ENCODE peak calls at places on chromosomes 2 and 18, in ten cellular contexts. A is neuronal stem cell, U is sigmoid colon, R is stomach, B is GM23248, H is uterus, X is K562, J is body of pancreas, W is SJSA1, T is ovary. M is an unnamed sample.

GRCh38 chr2:2845267-2845666 is 514.2 kb upstream of the MYT1L start:
- DNase-seq in A (no peak), U (no peak), R (no peak), B (no peak), H (no peak), X (no peak), J (no peak), W (no peak), T (no peak), M (peak)

GRCh38 chr2:166302036-166302435 is 73.7 kb downstream of the SCN9A start:
- DNase-seq in A (no peak), U (no peak), R (no peak), B (no peak), H (no peak), X (no peak), J (no peak), W (no peak), T (no peak), M (no peak)

GRCh38 chr2:177318613-177319012 is 54.1 kb upstream of the NFE2L2 start:
- DNase-seq in A (no peak), U (no peak), R (no peak), B (no peak), H (no peak), X (no peak), J (no peak), W (no peak), T (no peak), M (no peak)

GRCh38 chr18:24103622-24104021 is 35.2 kb upstream of the CABYR start:
- DNase-seq in A (no peak), U (no peak), R (no peak), B (no peak), H (no peak), X (no peak), J (no peak), W (no peak), T (no peak), M (no peak)

GRCh38 chr2:85958731-85959130 is 69.9 kb upstream of the ST3GAL5 start:
- DNase-seq in A (no peak), U (no peak), R (no peak), B (no peak), H (no peak), X (no peak), J (no peak), W (no peak), T (no peak), M (no peak)

GRCh38 chr2:134369220-134369902 is 115.5 kb downstream of the MGAT5 start:
- DNase-seq in A (no peak), U (no peak), R (no peak), B (no peak), H (no peak), X (no peak), J (no peak), W (no peak), T (no peak), M (no peak)

GRCh38 chr2:26922638-26923466 is 47.6 kb upstream of the MAPRE3 start:
- DNase-seq in A (no peak), U (peak), R (peak), B (peak), H (peak), X (peak), J (peak), W (no peak), T (peak), M (no peak)

GRCh38 chr2:33051586-33052385 is 105.0 kb downstream of the LTBP1 start:
- DNase-seq in A (no peak), U (no peak), R (no peak), B (peak), H (no peak), X (no peak), J (no peak), W (no peak), T (no peak), M (no peak)

GRCh38 chr18:13611616-13612110 is 114.7 kb downstream of the FAM210A start:
- DNase-seq in A (peak), U (peak), R (no peak), B (peak), H (no peak), X (no peak), J (no peak), W (peak), T (no peak), M (no peak)

GRCh38 chr2:112159454-112159921 is 21.3 kb downstream of the FBLN7 start:
- DNase-seq in A (no peak), U (peak), R (no peak), B (no peak), H (no peak), X (no peak), J (no peak), W (no peak), T (no peak), M (peak)

GRCh38 chr18:50133526-50133925 is 61.4 kb downstream of the MYO5B start:
- DNase-seq in A (no peak), U (no peak), R (no peak), B (no peak), H (no peak), X (no peak), J (no peak), W (no peak), T (no peak), M (no peak)

GRCh38 chr2:231932711-231932970 is 6.4 kb upstream of the NPPC start:
- DNase-seq in A (no peak), U (no peak), R (peak), B (no peak), H (no peak), X (no peak), J (no peak), W (no peak), T (no peak), M (no peak)

GRCh38 chr2:69789129-69789528 is 40.3 kb upstream of the GMCL1 start:
- DNase-seq in A (no peak), U (no peak), R (no peak), B (peak), H (peak), X (no peak), J (peak), W (peak), T (no peak), M (no peak)

GRCh38 chr2:188969236-188970032 is 4.7 kb upstream of the COL3A1 start:
- DNase-seq in A (no peak), U (no peak), R (no peak), B (peak), H (no peak), X (no peak), J (no peak), W (peak), T (no peak), M (no peak)

GRCh38 chr2:3142961-3143571 is 234.6 kb downstream of the EIPR1 start:
- DNase-seq in A (no peak), U (no peak), R (peak), B (no peak), H (no peak), X (no peak), J (peak), W (no peak), T (no peak), M (no peak)

GRCh38 chr2:71888741-71889445 is 258.8 kb downstream of the CYP26B1 start:
- DNase-seq in A (no peak), U (no peak), R (no peak), B (peak), H (no peak), X (no peak), J (no peak), W (no peak), T (no peak), M (no peak)

GRCh38 chr18:8389391-8390340 is 219.6 kb upstream of the RAB12 start:
- DNase-seq in A (peak), U (peak), R (peak), B (peak), H (peak), X (peak), J (peak), W (peak), T (peak), M (peak)

GRCh38 chr2:51344886-51345285 is 313.0 kb upstream of the NRXN1 start:
- DNase-seq in A (no peak), U (no peak), R (no peak), B (no peak), H (no peak), X (no peak), J (no peak), W (no peak), T (no peak), M (no peak)

GRCh38 chr18:832085-832681 is 20.1 kb upstream of the YES1 start:
- DNase-seq in A (no peak), U (no peak), R (peak), B (no peak), H (no peak), X (peak), J (no peak), W (no peak), T (no peak), M (no peak)

GRCh38 chr2:73877071-73877802 is 15.6 kb upstream of the ACTG2 start:
- DNase-seq in A (no peak), U (no peak), R (no peak), B (no peak), H (no peak), X (no peak), J (no peak), W (no peak), T (no peak), M (no peak)

GRCh38 chr2:233820766-233821105 is 33.6 kb downstream of the HJURP start:
- DNase-seq in A (no peak), U (peak), R (peak), B (no peak), H (no peak), X (no peak), J (no peak), W (no peak), T (no peak), M (peak)

GRCh38 chr2:128305555-128306080 is 13.1 kb downstream of the HS6ST1 start:
- DNase-seq in A (no peak), U (peak), R (no peak), B (peak), H (no peak), X (no peak), J (no peak), W (no peak), T (no peak), M (peak)

GRCh38 chr18:44681039-44681595 is 429 bp downstream of the SETBP1 start:
- DNase-seq in A (no peak), U (no peak), R (no peak), B (peak), H (peak), X (no peak), J (no peak), W (no peak), T (no peak), M (no peak)
- H3K27ac ChIP-seq in A (peak), U (peak), R (peak), B (peak), H (peak), X (no peak), J (peak), W (peak), T (peak), M (peak)

DNA sequence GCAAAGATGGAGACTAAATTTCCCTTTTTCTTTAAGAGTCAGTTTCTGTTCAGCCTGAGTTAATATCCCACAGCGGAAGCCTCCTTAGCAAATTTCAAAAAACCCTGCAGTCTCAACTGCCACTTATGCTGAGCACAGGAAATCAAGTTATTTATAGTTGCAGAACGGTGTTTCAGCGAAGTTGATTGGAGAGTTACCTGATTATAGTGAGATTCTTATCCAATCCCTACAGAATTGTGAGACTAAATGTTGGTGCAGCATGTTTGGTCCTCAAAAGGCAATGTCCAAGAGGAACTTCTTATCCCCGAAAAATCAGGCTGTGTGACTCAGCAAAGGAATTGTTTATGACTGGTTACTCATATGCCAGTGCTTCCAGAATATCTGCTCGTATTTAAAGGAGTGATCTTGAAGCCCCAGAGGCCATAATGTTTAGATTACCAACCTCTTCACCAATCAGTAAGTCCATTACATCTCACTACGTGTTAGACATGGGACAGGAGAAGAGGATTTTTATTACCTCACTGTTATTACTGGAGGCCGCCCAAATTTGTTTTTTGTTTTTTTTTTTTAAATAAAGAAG is 67.9 kb downstream of the LRRFIP1 start:
- DNase-seq in A (no peak), U (peak), R (no peak), B (peak), H (no peak), X (peak), J (no peak), W (peak), T (peak), M (no peak)
- H3K4me3 ChIP-seq in A (no peak), U (peak), R (peak), B (peak), H (peak), X (no peak), J (no peak), W (no peak), T (no peak), M (peak)

GRCh38 chr2:230722207-230722606 is 9.6 kb downstream of the CAB39 start:
- DNase-seq in A (no peak), U (no peak), R (no peak), B (no peak), H (no peak), X (no peak), J (no peak), W (no peak), T (no peak), M (no peak)
- H3K27ac ChIP-seq in A (no peak), U (peak), R (no peak), B (peak), H (no peak), X (no peak), J (no peak), W (no peak), T (no peak), M (no peak)

GRCh38 chr2:160269803-160270570 is 69.9 kb upstream of the ITGB6 start:
- DNase-seq in A (peak), U (peak), R (peak), B (peak), H (peak), X (peak), J (peak), W (peak), T (peak), M (peak)

GRCh38 chr2:160268382-160268781 is 68.3 kb upstream of the ITGB6 start:
- DNase-seq in A (no peak), U (no peak), R (no peak), B (no peak), H (no peak), X (no peak), J (no peak), W (no peak), T (no peak), M (no peak)

GRCh38 chr2:160270571-160271113 is 70.6 kb upstream of the ITGB6 start:
- DNase-seq in A (no peak), U (peak), R (peak), B (peak), H (peak), X (no peak), J (no peak), W (no peak), T (no peak), M (peak)

GRCh38 chr2:160269365-160269764 is 69.3 kb upstream of the ITGB6 start:
- DNase-seq in A (no peak), U (no peak), R (no peak), B (peak), H (peak), X (no peak), J (no peak), W (no peak), T (peak), M (no peak)

GRCh38 chr2:160271166-160272086 is 71.4 kb upstream of the ITGB6 start:
- DNase-seq in A (peak), U (no peak), R (no peak), B (no peak), H (peak), X (peak), J (peak), W (no peak), T (peak), M (peak)
- H3K4me3 ChIP-seq in A (no peak), U (peak), R (peak), B (peak), H (peak), X (no peak), J (no peak), W (no peak), T (no peak), M (peak)

DNA sequence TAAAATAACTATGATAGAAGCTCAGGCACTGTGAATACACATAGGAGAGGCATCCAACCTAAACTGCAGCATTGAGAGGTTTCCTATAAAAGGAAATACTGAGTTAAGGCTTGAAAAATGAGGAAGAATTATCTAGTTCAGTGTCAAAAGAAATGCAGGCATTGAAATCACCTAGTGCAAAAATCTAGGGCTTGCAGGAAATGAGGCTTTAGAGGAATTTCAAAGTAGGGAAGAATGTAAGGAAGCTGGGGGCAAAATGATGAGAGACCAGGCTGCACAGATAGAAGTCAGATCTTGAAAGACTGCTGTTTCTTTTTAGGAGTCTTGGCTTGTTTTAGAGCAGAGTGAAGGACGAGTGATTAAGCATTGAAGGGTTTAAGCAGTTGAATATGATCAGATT is 28.1 kb upstream of the SCYGR2 start:
- DNase-seq in A (no peak), U (no peak), R (no peak), B (no peak), H (no peak), X (no peak), J (no peak), W (no peak), T (no peak), M (no peak)
- H3K27ac ChIP-seq in A (no peak), U (no peak), R (no peak), B (no peak), H (no peak), X (no peak), J (no peak), W (no peak), T (no peak), M (no peak)

DNA sequence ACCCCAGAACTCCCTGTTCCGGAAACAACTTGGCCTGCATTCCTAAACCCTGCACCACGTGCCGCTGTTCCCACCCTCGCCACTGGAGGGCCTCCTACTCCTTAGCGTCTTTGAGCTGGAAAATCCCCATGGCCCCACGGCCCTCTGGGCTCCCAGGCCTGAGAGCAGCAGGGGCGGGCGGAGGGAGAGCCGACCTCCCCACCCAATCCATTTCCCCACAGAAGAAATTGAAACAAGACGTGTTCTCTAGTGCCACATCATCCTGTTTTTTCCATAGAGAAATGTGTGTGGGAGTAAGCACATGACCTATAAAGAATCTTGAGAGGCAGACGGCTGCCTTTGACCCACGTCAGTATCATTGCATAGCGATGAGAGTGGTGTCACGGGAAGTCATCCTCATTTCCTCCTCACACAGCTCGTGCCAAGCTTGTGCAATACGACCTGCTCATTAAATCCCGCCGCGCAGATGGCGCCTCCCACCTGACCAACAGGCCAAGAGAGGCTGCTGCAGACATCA is 79.2 kb downstream of the LAMA1 start:
- DNase-seq in A (peak), U (peak), R (no peak), B (peak), H (peak), X (peak), J (peak), W (peak), T (peak), M (peak)
- H3K4me3 ChIP-seq in A (no peak), U (peak), R (no peak), B (peak), H (peak), X (no peak), J (no peak), W (no peak), T (peak), M (peak)